ENCODE peak calls at places on chromosomes 11 and 22, in four cellular contexts. One of them, this sample, is unnamed.
A peak's percentile ranks its signal among the peaks of the same experiment; 100 is the strongest.

GRCh38 chr22:50139843-50140415 is 30.6 kb upstream of the PANX2 start:
- DNase-seq in CD14-positive monocyte: no peak
- DNase-seq in GM20000: no peak
- DNase-seq in A549: no peak
- DNase-seq in this sample: no peak

GRCh38 chr11:128155590-128155989 is 431.8 kb downstream of the ETS1 start:
- DNase-seq in CD14-positive monocyte: no peak
- DNase-seq in GM20000: no peak
- DNase-seq in A549: no peak
- DNase-seq in this sample: no peak

GRCh38 chr11:32229566-32230240 is 138.8 kb downstream of the RCN1 start:
- DNase-seq in CD14-positive monocyte: no peak
- DNase-seq in GM20000: no peak
- DNase-seq in A549: no peak
- DNase-seq in this sample: no peak

GRCh38 chr22:35883028-35883620 is 145.5 kb downstream of the RBFOX2 start:
- DNase-seq in CD14-positive monocyte: no peak
- DNase-seq in GM20000: no peak
- DNase-seq in A549: peak; percentile 7
- DNase-seq in this sample: peak; percentile 21

GRCh38 chr22:46968848-46969247 is 206.4 kb downstream of the TBC1D22A start:
- DNase-seq in CD14-positive monocyte: no peak
- DNase-seq in GM20000: no peak
- DNase-seq in A549: no peak
- DNase-seq in this sample: no peak

GRCh38 chr11:134258577-134258976 is 5.2 kb downstream of the ACAD8 start:
- DNase-seq in CD14-positive monocyte: no peak
- DNase-seq in GM20000: no peak
- DNase-seq in A549: no peak
- DNase-seq in this sample: no peak

GRCh38 chr11:16169541-16169940 is 186.8 kb downstream of the SOX6 start:
- DNase-seq in CD14-positive monocyte: no peak
- DNase-seq in GM20000: no peak
- DNase-seq in A549: no peak
- DNase-seq in this sample: no peak

GRCh38 chr11:11464555-11464954 is 111.5 kb upstream of the CSNK2A3 start:
- DNase-seq in CD14-positive monocyte: no peak
- DNase-seq in GM20000: no peak
- DNase-seq in A549: no peak
- DNase-seq in this sample: no peak

GRCh38 chr11:93000511-93001476 is 31.3 kb downstream of the MTNR1B start:
- DNase-seq in CD14-positive monocyte: no peak
- DNase-seq in GM20000: no peak
- DNase-seq in A549: peak; percentile 87
- DNase-seq in this sample: peak; percentile 35

GRCh38 chr11:65778431-65778900 is 2.3 kb downstream of the AP5B1 start:
- DNase-seq in CD14-positive monocyte: no peak
- DNase-seq in GM20000: no peak
- DNase-seq in A549: no peak
- DNase-seq in this sample: no peak

GRCh38 chr11:10784229-10785145 is 24.2 kb downstream of the EIF4G2 start:
- DNase-seq in CD14-positive monocyte: no peak
- DNase-seq in GM20000: no peak
- DNase-seq in A549: no peak
- DNase-seq in this sample: no peak